ENCODE peak calls at places on chromosomes 5 and 9, in ten cellular contexts. E is activated CD4-positive, alpha-beta T cell treated with anti-CD3 and anti-CD28 coated beads for 36 hours; O is NCI-H187; L is vagina; R is A549; I is stimulated activated CD8-positive, alpha-beta memory T cell treated with anti-CD3 and anti-CD28 coated beads, Interleukin-2, amount 100 ng/mL, for 48 hours; G is iris pigment epithelial cell; V is heart right ventricle; Y is NCI-H345; H is skeletal muscle cell. B is an unnamed sample.

GRCh38 chr9:21778300-21778699 is 24.1 kb upstream of the MTAP start:
- DNase-seq in Y (no peak), L (no peak), V (no peak), H (no peak), I (no peak), E (no peak), R (no peak), O (no peak), G (peak), B (no peak)

GRCh38 chr5:17105744-17106450 is 111.5 kb upstream of the BASP1 start:
- DNase-seq in I (no peak), O (no peak), H (peak), E (no peak), R (no peak), G (peak), Y (no peak), V (no peak), L (no peak), B (no peak)

GRCh38 chr9:136983611-136984314 is 970 bp downstream of the LCNL1 start:
- DNase-seq in Y (no peak), H (no peak), G (no peak), V (no peak), R (no peak), E (no peak), O (no peak), L (no peak), I (no peak), B (no peak)

GRCh38 chr5:160271396-160271795 is 41.0 kb downstream of the CCNJL start:
- DNase-seq in L (no peak), R (no peak), V (no peak), I (no peak), O (no peak), G (peak), H (no peak), Y (peak), E (peak), B (no peak)

GRCh38 chr9:13923381-13923780 is 390.6 kb downstream of the NFIB start:
- DNase-seq in L (no peak), R (no peak), O (no peak), Y (no peak), H (no peak), G (no peak), V (no peak), E (no peak), I (no peak), B (no peak)

GRCh38 chr9:94827584-94828304 is 101.2 kb downstream of the AOPEP start:
- DNase-seq in R (no peak), Y (no peak), V (peak), E (no peak), I (no peak), O (no peak), L (no peak), H (peak), G (peak), B (no peak)

GRCh38 chr9:83111169-83111568 is 48.2 kb upstream of the RASEF start:
- DNase-seq in G (no peak), I (no peak), H (no peak), E (no peak), L (no peak), Y (no peak), V (no peak), R (no peak), O (no peak), B (no peak)

GRCh38 chr9:124423591-124423990 is 8.3 kb upstream of the PSMB7 start:
- DNase-seq in I (no peak), G (no peak), L (no peak), H (no peak), R (no peak), V (no peak), E (no peak), Y (no peak), O (no peak), B (no peak)

GRCh38 chr5:142202282-142202681 is 93.7 kb downstream of the NDFIP1 start:
- DNase-seq in V (no peak), R (no peak), I (no peak), L (no peak), Y (no peak), O (no peak), H (peak), G (peak), E (no peak), B (no peak)

GRCh38 chr9:132789706-132790105 is 88.4 kb downstream of the AK8 start:
- DNase-seq in G (no peak), V (no peak), R (no peak), H (no peak), I (no peak), L (no peak), E (no peak), O (no peak), Y (no peak), B (no peak)

GRCh38 chr5:110086658-110087388 is 397.1 kb downstream of the MAN2A1 start:
- DNase-seq in H (peak), Y (no peak), G (peak), L (no peak), R (no peak), V (no peak), O (no peak), I (peak), E (peak), B (peak)

GRCh38 chr5:99141534-99142135 is 212.8 kb upstream of the CHD1 start:
- DNase-seq in E (no peak), G (no peak), H (no peak), R (no peak), I (no peak), L (no peak), O (no peak), Y (no peak), V (no peak), B (no peak)

GRCh38 chr5:1660511-1660910 is 136.8 kb upstream of the LPCAT1 start:
- DNase-seq in O (no peak), E (no peak), G (no peak), V (no peak), L (peak), H (no peak), Y (no peak), R (no peak), I (no peak), B (no peak)

GRCh38 chr9:82570226-82570625 is 492.7 kb downstream of the RASEF start:
- DNase-seq in I (no peak), O (no peak), E (no peak), L (no peak), Y (no peak), H (no peak), G (no peak), V (no peak), R (no peak), B (no peak)

GRCh38 chr9:103319979-103320378 is 324.8 kb downstream of the CYLC2 start:
- DNase-seq in L (no peak), G (peak), H (no peak), R (no peak), V (no peak), I (no peak), Y (no peak), O (no peak), E (no peak), B (no peak)

GRCh38 chr5:115616892-115617291 is 8.9 kb downstream of the TMED7 start:
- DNase-seq in I (no peak), R (no peak), E (no peak), O (no peak), Y (no peak), G (no peak), V (no peak), H (no peak), L (no peak), B (no peak)

GRCh38 chr5:123261752-123262151 is 161.5 kb downstream of the CEP120 start:
- DNase-seq in Y (no peak), E (no peak), V (no peak), O (no peak), G (no peak), H (no peak), L (no peak), R (no peak), I (no peak), B (no peak)

GRCh38 chr5:78799254-78800017 is 150.9 kb upstream of the LHFPL2 start:
- DNase-seq in Y (no peak), E (no peak), H (no peak), R (no peak), V (no peak), O (no peak), G (peak), I (no peak), L (no peak), B (no peak)

GRCh38 chr5:93512799-93513198 is 68.2 kb downstream of the NR2F1-AS1 start:
- DNase-seq in E (no peak), G (peak), V (no peak), R (no peak), H (peak), Y (no peak), O (no peak), I (no peak), L (no peak), B (no peak)

GRCh38 chr5:88727705-88728313 is 155.2 kb downstream of the MEF2C start:
- DNase-seq in O (no peak), E (no peak), H (no peak), R (no peak), G (peak), L (no peak), I (no peak), Y (peak), V (no peak), B (no peak)

GRCh38 chr5:111454198-111454606 is 58.1 kb downstream of the STARD4 start:
- DNase-seq in Y (peak), R (no peak), H (peak), G (peak), O (no peak), I (no peak), E (no peak), V (no peak), L (no peak), B (no peak)

GRCh38 chr5:139140631-139141071 is 57.5 kb downstream of the SIL1 start:
- DNase-seq in G (no peak), Y (no peak), E (no peak), H (no peak), I (no peak), O (no peak), V (no peak), R (no peak), L (no peak), B (no peak)

GRCh38 chr9:81623778-81624177 is 65.6 kb downstream of the TLE1 start:
- DNase-seq in O (no peak), V (no peak), I (no peak), Y (no peak), L (no peak), G (no peak), E (no peak), R (no peak), H (no peak), B (no peak)

GRCh38 chr9:78004478-78005229 is 27.0 kb downstream of the GNAQ start:
- DNase-seq in E (no peak), Y (no peak), L (no peak), O (no peak), I (no peak), V (no peak), R (peak), G (peak), H (no peak), B (no peak)

GRCh38 chr9:98099346-98099745 is 19.7 kb downstream of the TRIM14 start:
- DNase-seq in H (no peak), G (no peak), Y (no peak), O (no peak), V (no peak), I (no peak), L (no peak), E (no peak), R (no peak), B (no peak)

GRCh38 chr9:136697821-136698526 is 10.7 kb upstream of the AGPAT2 start:
- DNase-seq in E (no peak), R (no peak), V (no peak), L (no peak), G (no peak), H (no peak), I (no peak), O (no peak), Y (no peak), B (no peak)

GRCh38 chr5:146399446-146399845 is 47.7 kb upstream of the TCERG1 start:
- DNase-seq in I (no peak), V (no peak), L (no peak), E (no peak), R (no peak), G (peak), H (no peak), O (no peak), Y (no peak), B (no peak)

GRCh38 chr5:170269579-170269978 is 28.0 kb downstream of the LCP2 start:
- DNase-seq in L (no peak), G (no peak), R (no peak), I (no peak), V (no peak), O (no peak), H (no peak), E (peak), Y (peak), B (peak)

GRCh38 chr9:132040808-132041207 is 38.9 kb downstream of the MED27 start:
- DNase-seq in G (no peak), H (no peak), O (peak), L (no peak), I (no peak), V (no peak), R (no peak), Y (peak), E (no peak), B (no peak)

GRCh38 chr5:57476743-57477142 is 5.9 kb downstream of the ACTBL2 start:
- DNase-seq in O (no peak), R (no peak), V (no peak), H (no peak), E (no peak), Y (no peak), G (no peak), L (no peak), I (no peak), B (no peak)

GRCh38 chr5:52818360-52818759 is 30.6 kb downstream of the ITGA1 start:
- DNase-seq in E (no peak), G (no peak), Y (no peak), R (no peak), O (no peak), L (no peak), H (no peak), I (no peak), V (no peak), B (no peak)

GRCh38 chr5:114116981-114117380 is 244.9 kb upstream of the KCNN2 start:
- DNase-seq in Y (no peak), R (no peak), L (no peak), E (no peak), H (no peak), G (no peak), O (no peak), V (no peak), I (no peak), B (no peak)

GRCh38 chr5:110510146-110510545 is 216.3 kb downstream of the TMEM232 start:
- DNase-seq in H (no peak), R (no peak), V (no peak), O (no peak), I (no peak), Y (no peak), L (no peak), G (no peak), E (no peak), B (no peak)

GRCh38 chr9:133114886-133115603 is 6.0 kb downstream of the RALGDS start:
- DNase-seq in Y (no peak), I (no peak), L (no peak), H (no peak), E (no peak), G (no peak), V (no peak), O (no peak), R (no peak), B (no peak)